ENCODE peak calls at places on chromosomes 7 and 10, in six cellular contexts. V is uterus, F is ovary, O is prostate gland, L is testis, E is IMR-90. Z is an unnamed sample.

GRCh38 chr7:90597879-90598278 is 1.8 kb downstream of the CDK14 start:
- DNase-seq in V (no peak), F (no peak), O (no peak), L (no peak), E (no peak), Z (no peak)

GRCh38 chr7:117993377-117994003 is 120.2 kb upstream of the CTTNBP2 start:
- DNase-seq in V (no peak), F (no peak), O (no peak), L (peak; percentile 43), E (peak; percentile 39), Z (no peak)

GRCh38 chr7:17236161-17236560 is 62.3 kb upstream of the AHR start:
- DNase-seq in V (no peak), F (no peak), O (no peak), L (no peak), E (no peak), Z (no peak)

GRCh38 chr10:90175161-90175681 is 473.8 kb downstream of the KIF20B start:
- DNase-seq in V (no peak), F (no peak), O (no peak), L (no peak), E (no peak), Z (no peak)

GRCh38 chr7:6571160-6571779 is 6.0 kb upstream of the ZDHHC4 start:
- DNase-seq in V (no peak), F (no peak), O (no peak), L (no peak), E (no peak), Z (no peak)

GRCh38 chr10:33376476-33376875 is 42.0 kb upstream of the NRP1 start:
- DNase-seq in V (no peak), F (no peak), O (no peak), L (no peak), E (peak; percentile 11), Z (no peak)

GRCh38 chr7:70698219-70698832 is 433.6 kb upstream of the GALNT17 start:
- DNase-seq in V (no peak), F (no peak), O (peak; percentile 43), L (peak; percentile 53), E (peak; percentile 73), Z (no peak)

GRCh38 chr7:121994625-121995410 is 121.9 kb downstream of the PTPRZ1 start:
- DNase-seq in V (no peak), F (peak; percentile 35), O (peak; percentile 48), L (peak; percentile 83), E (peak; percentile 81), Z (no peak)

GRCh38 chr7:8133955-8134733 is 127.8 kb downstream of the ICA1 start:
- DNase-seq in V (no peak), F (no peak), O (no peak), L (no peak), E (no peak), Z (no peak)

GRCh38 chr10:24869354-24870016 is 82.9 kb downstream of the PRTFDC1 start:
- DNase-seq in V (no peak), F (no peak), O (no peak), L (no peak), E (peak; percentile 67), Z (no peak)

GRCh38 chr10:102616071-102616770 is 28.1 kb upstream of the TRIM8 start:
- DNase-seq in V (peak; percentile 75), F (no peak), O (no peak), L (peak; percentile 76), E (no peak), Z (no peak)

GRCh38 chr10:117946525-117947070 is 100.1 kb downstream of the RAB11FIP2 start:
- DNase-seq in V (no peak), F (no peak), O (no peak), L (no peak), E (peak; percentile 29), Z (no peak)

GRCh38 chr7:90530263-90530662 is 60.8 kb downstream of the PTTG1IP2 start:
- DNase-seq in V (no peak), F (no peak), O (no peak), L (no peak), E (peak; percentile 23), Z (no peak)

GRCh38 chr7:150377116-150377979 is 1.8 kb upstream of the ZNF775 start:
- DNase-seq in V (no peak), F (no peak), O (no peak), L (no peak), E (no peak), Z (no peak)

GRCh38 chr7:4998830-4999768 is 40.1 kb upstream of the MMD2 start:
- DNase-seq in V (no peak), F (no peak), O (no peak), L (no peak), E (no peak), Z (no peak)

GRCh38 chr10:110664483-110665420 is 20.6 kb downstream of the RBM20 start:
- DNase-seq in V (no peak), F (no peak), O (no peak), L (no peak), E (peak; percentile 96), Z (no peak)

GRCh38 chr10:97058521-97058920 is 127.2 kb downstream of the SLIT1 start:
- DNase-seq in V (no peak), F (no peak), O (peak; percentile 23), L (no peak), E (no peak), Z (peak; percentile 9)

GRCh38 chr10:95261926-95262325 is 28.9 kb downstream of the PDLIM1 start:
- DNase-seq in V (no peak), F (no peak), O (no peak), L (no peak), E (no peak), Z (no peak)

GRCh38 chr10:50739618-50740350 is at the start of gene ASAH2B:
- DNase-seq in V (peak; percentile 75), F (peak; percentile 86), O (peak; percentile 71), L (peak; percentile 92), E (peak; percentile 74), Z (peak; percentile 90)

GRCh38 chr10:102926842-102927241 is 8.7 kb downstream of the CNNM2 start:
- DNase-seq in V (no peak), F (no peak), O (no peak), L (no peak), E (no peak), Z (no peak)

GRCh38 chr10:52597189-52597863 is 175.3 kb downstream of the MBL2 start:
- DNase-seq in V (no peak), F (no peak), O (no peak), L (no peak), E (no peak), Z (no peak)

GRCh38 chr10:132264966-132265877 is 42.5 kb downstream of the STK32C start:
- DNase-seq in V (no peak), F (peak; percentile 6), O (no peak), L (no peak), E (peak; percentile 44), Z (peak; percentile 61)

GRCh38 chr10:117720931-117721826 is 178.6 kb downstream of the EMX2 start:
- DNase-seq in V (no peak), F (no peak), O (no peak), L (no peak), E (no peak), Z (no peak)

GRCh38 chr7:130350945-130351663 is 6.5 kb downstream of the CPA5 start:
- DNase-seq in V (no peak), F (peak; percentile 52), O (no peak), L (no peak), E (no peak), Z (peak; percentile 80)

GRCh38 chr7:76424413-76425111 is at the start of gene ZP3:
- DNase-seq in V (no peak), F (no peak), O (no peak), L (no peak), E (no peak), Z (peak; percentile 21)

GRCh38 chr7:77770316-77770715 is 27.9 kb downstream of the TMEM60 start:
- DNase-seq in V (no peak), F (no peak), O (no peak), L (no peak), E (no peak), Z (no peak)

GRCh38 chr7:4798706-4799235 is 23.3 kb downstream of the AP5Z1 start:
- DNase-seq in V (no peak), F (no peak), O (no peak), L (no peak), E (no peak), Z (no peak)

GRCh38 chr10:73837072-73837471 is 25.7 kb upstream of the NDST2 start:
- DNase-seq in V (no peak), F (no peak), O (no peak), L (no peak), E (peak; percentile 81), Z (no peak)

GRCh38 chr10:51246156-51246555 is 171.9 kb downstream of the PRKG1 start:
- DNase-seq in V (no peak), F (peak; percentile 16), O (peak; percentile 6), L (no peak), E (no peak), Z (no peak)

GRCh38 chr10:92052088-92052487 is 128.5 kb downstream of the BTAF1 start:
- DNase-seq in V (no peak), F (no peak), O (peak; percentile 24), L (no peak), E (no peak), Z (no peak)

GRCh38 chr10:35040761-35041501 is 49.2 kb downstream of the CUL2 start:
- DNase-seq in V (no peak), F (no peak), O (no peak), L (no peak), E (peak; percentile 63), Z (no peak)

GRCh38 chr7:39589323-39590111 is 23.3 kb downstream of the YAE1 start:
- DNase-seq in V (no peak), F (no peak), O (no peak), L (no peak), E (peak; percentile 84), Z (no peak)
- TF ChIP-seq POLR2A in V (no peak), F (no peak), O (no peak), L (no peak), E (no peak), Z (no peak)

GRCh38 chr7:106883627-106884026 is 18.5 kb downstream of the PIK3CG start:
- DNase-seq in V (no peak), F (no peak), O (no peak), L (no peak), E (no peak), Z (no peak)

GRCh38 chr7:106875508-106875907 is 10.4 kb downstream of the PIK3CG start:
- DNase-seq in V (no peak), F (no peak), O (no peak), L (no peak), E (no peak), Z (no peak)

GRCh38 chr7:106878748-106879439 is 13.8 kb downstream of the PIK3CG start:
- DNase-seq in V (no peak), F (no peak), O (no peak), L (no peak), E (no peak), Z (no peak)
- H3K4me3 ChIP-seq in V (no peak overlapping the region), F (no peak overlapping the region), O (no peak overlapping the region), L (no peak overlapping the region), E (no peak overlapping the region), Z (no peak overlapping the region)

GRCh38 chr10:129971381-129972144 is 7.5 kb upstream of the EBF3 start:
- DNase-seq in V (peak; percentile 60), F (no peak), O (peak; percentile 48), L (no peak), E (peak; percentile 22), Z (peak; percentile 79)
- H3K27me3 ChIP-seq in V (peaks cover 45% of the 10 kb centered on the region), F (peaks cover 14% of the 10 kb centered on the region), O (peaks cover 56% of the 10 kb centered on the region), L (no peaks in the 10 kb centered on the region), E (peaks cover 69% of the 10 kb centered on the region), Z (peaks cover 75% of the 10 kb centered on the region)

DNA sequence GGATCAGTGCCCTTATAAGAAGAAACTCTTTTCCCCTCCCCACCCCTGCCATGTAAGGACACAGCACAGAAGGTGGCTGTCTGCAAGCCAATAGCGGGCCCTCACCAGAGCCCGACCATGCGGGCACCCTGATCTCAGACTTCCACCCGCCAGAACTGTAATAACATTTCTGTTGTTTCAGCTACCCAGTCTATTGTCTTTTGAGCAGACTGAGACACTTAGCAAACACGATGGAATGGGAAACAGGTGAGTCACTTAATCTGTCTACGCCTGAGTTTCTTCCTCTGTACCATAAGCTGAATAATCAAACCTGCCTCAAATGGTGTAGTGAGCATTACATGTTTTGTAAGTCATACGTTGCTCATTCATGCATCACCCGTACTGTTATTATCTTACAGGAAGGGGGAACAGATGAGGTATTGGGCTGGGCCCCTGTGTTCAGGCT is 58.2 kb downstream of the STRA8 start:
- DNase-seq in V (no peak), F (no peak), O (no peak), L (no peak), E (peak; percentile 86), Z (no peak)
- TF ChIP-seq POLR2A in V (no peak), F (no peak), O (no peak), L (no peak), E (no peak), Z (no peak)

Z was measured in spleen.